ENCODE peak calls at places on chromosome 17, in nine cellular contexts. L, U, Q, C, I, T, A, S and O are unnamed samples.
A peak's percentile ranks its signal among the peaks of the same experiment; 100 is the strongest.

GRCh38 chr17:76077582-76078110 is 1.3 kb upstream of the ZACN start:
- DNase-seq in L (no peak), U (no peak), Q (peak; percentile 80), C (no peak), I (no peak), T (no peak), A (no peak), S (no peak), O (no peak)

GRCh38 chr17:7809086-7809790 is 24.8 kb upstream of the KDM6B start:
- DNase-seq in L (no peak), U (no peak), Q (no peak), C (no peak), I (no peak), T (no peak), A (no peak), S (no peak), O (no peak)

GRCh38 chr17:7307686-7308624 is 527 bp downstream of the EIF5A start:
- DNase-seq in L (no peak), U (peak; percentile 51), Q (peak; percentile 68), C (peak; percentile 72), I (no peak), T (peak; percentile 38), A (no peak), S (no peak), O (peak; percentile 60)

GRCh38 chr17:45756266-45756989 is 27.7 kb upstream of the CRHR1 start:
- DNase-seq in L (no peak), U (no peak), Q (no peak), C (no peak), I (no peak), T (no peak), A (no peak), S (no peak), O (no peak)

GRCh38 chr17:18262641-18263040 is 2.2 kb downstream of the MIEF2 start:
- DNase-seq in L (no peak), U (peak; percentile 68), Q (no peak), C (no peak), I (no peak), T (no peak), A (no peak), S (no peak), O (no peak)

GRCh38 chr17:32518856-32519768 is 32.3 kb downstream of the CDK5R1 start:
- DNase-seq in L (no peak), U (peak; percentile 63), Q (peak; percentile 93), C (peak; percentile 84), I (peak; percentile 60), T (no peak), A (no peak), S (no peak), O (peak; percentile 49)

GRCh38 chr17:38797828-38798227 is 1.5 kb downstream of the PIP4K2B start:
- DNase-seq in L (no peak), U (no peak), Q (no peak), C (no peak), I (no peak), T (no peak), A (no peak), S (no peak), O (no peak)

GRCh38 chr17:81349397-81350319 is 45.6 kb upstream of the BAHCC1 start:
- DNase-seq in L (no peak), U (no peak), Q (no peak), C (no peak), I (no peak), T (no peak), A (peak; percentile 79), S (no peak), O (no peak)

GRCh38 chr17:17028059-17028877 is 14.0 kb upstream of the MPRIP start:
- DNase-seq in L (no peak), U (peak; percentile 92), Q (peak; percentile 30), C (peak; percentile 66), I (peak; percentile 75), T (peak; percentile 93), A (peak; percentile 94), S (no peak), O (peak; percentile 96)

GRCh38 chr17:39979021-39979660 is 1.5 kb upstream of the PSMD3 start:
- DNase-seq in L (no peak), U (no peak), Q (no peak), C (no peak), I (no peak), T (no peak), A (no peak), S (no peak), O (no peak)

GRCh38 chr17:14098246-14098645 is 28.9 kb downstream of the COX10 start:
- DNase-seq in L (no peak), U (no peak), Q (no peak), C (no peak), I (no peak), T (peak; percentile 35), A (no peak), S (no peak), O (no peak)

GRCh38 chr17:13740692-13741091 is 139.0 kb upstream of the HS3ST3A1 start:
- DNase-seq in L (no peak), U (no peak), Q (no peak), C (no peak), I (no peak), T (no peak), A (no peak), S (no peak), O (no peak)

GRCh38 chr17:58083491-58084316 is 485 bp downstream of the DYNLL2 start:
- DNase-seq in L (no peak), U (peak; percentile 64), Q (peak; percentile 91), C (peak; percentile 58), I (peak; percentile 86), T (peak; percentile 75), A (peak; percentile 32), S (peak; percentile 90), O (peak; percentile 74)

GRCh38 chr17:39699818-39700147 is at the start of gene ERBB2:
- DNase-seq in L (no peak), U (peak; percentile 80), Q (no peak), C (peak; percentile 67), I (peak; percentile 91), T (peak; percentile 82), A (peak; percentile 64), S (no peak), O (peak; percentile 88)

GRCh38 chr17:29176500-29177351 is 3.5 kb downstream of the MYO18A start:
- DNase-seq in L (no peak), U (peak; percentile 92), Q (peak; percentile 78), C (peak; percentile 71), I (peak; percentile 84), T (peak; percentile 81), A (peak; percentile 69), S (no peak), O (peak; percentile 82)

GRCh38 chr17:77696720-77697460 is 261.6 kb upstream of the TNRC6C start:
- DNase-seq in L (no peak), U (no peak), Q (peak; percentile 58), C (peak; percentile 63), I (no peak), T (no peak), A (no peak), S (no peak), O (no peak)

GRCh38 chr17:30248786-30249185 is 13.3 kb upstream of the SLC6A4 start:
- DNase-seq in L (no peak), U (no peak), Q (no peak), C (no peak), I (no peak), T (no peak), A (no peak), S (no peak), O (no peak)

GRCh38 chr17:75738218-75738802 is 17.1 kb downstream of the ITGB4 start:
- DNase-seq in L (no peak), U (no peak), Q (no peak), C (no peak), I (no peak), T (peak; percentile 76), A (peak; percentile 57), S (no peak), O (no peak)

GRCh38 chr17:44610331-44610730 is 45.9 kb upstream of the MEIOC start:
- DNase-seq in L (no peak), U (no peak), Q (no peak), C (no peak), I (no peak), T (no peak), A (no peak), S (no peak), O (no peak)

GRCh38 chr17:28059675-28060074 is 17.2 kb downstream of the NLK start:
- DNase-seq in L (no peak), U (no peak), Q (no peak), C (no peak), I (no peak), T (no peak), A (no peak), S (no peak), O (no peak)

GRCh38 chr17:7704601-7705268 is at the start of gene EFNB3:
- DNase-seq in L (no peak), U (no peak), Q (peak; percentile 93), C (peak; percentile 86), I (no peak), T (no peak), A (no peak), S (no peak), O (no peak)

GRCh38 chr17:79572136-79572915 is 38.5 kb downstream of the RBFOX3 start:
- DNase-seq in L (no peak), U (no peak), Q (no peak), C (no peak), I (peak; percentile 38), T (no peak), A (no peak), S (no peak), O (no peak)

GRCh38 chr17:41382396-41382795 is 290 bp upstream of the KRT34 start:
- DNase-seq in L (no peak), U (no peak), Q (no peak), C (no peak), I (no peak), T (no peak), A (no peak), S (no peak), O (no peak)
- TF ChIP-seq EP300 in L (no peak), U (no peak), Q (no peak), C (no peak), I (no peak), T (no peak), A (no peak), S (no peak), O (no peak)

GRCh38 chr17:50690887-50691549 is 16.7 kb downstream of the ANKRD40 start:
- DNase-seq in L (no peak), U (no peak), Q (no peak), C (no peak), I (no peak), T (no peak), A (no peak), S (no peak), O (no peak)
- TF ChIP-seq POLR2AphosphoS5 in L (no peak), U (no peak), Q (no peak), C (no peak), I (no peak), T (no peak), A (no peak), S (no peak), O (no peak)

GRCh38 chr17:67707442-67707841 is 10.3 kb upstream of the NOL11 start:
- DNase-seq in L (no peak), U (no peak), Q (peak; percentile 34), C (no peak), I (no peak), T (no peak), A (no peak), S (no peak), O (no peak)
- TF ChIP-seq EP300 in L (no peak), U (no peak), Q (no peak), C (no peak), I (no peak), T (no peak), A (no peak), S (no peak), O (no peak)

DNA sequence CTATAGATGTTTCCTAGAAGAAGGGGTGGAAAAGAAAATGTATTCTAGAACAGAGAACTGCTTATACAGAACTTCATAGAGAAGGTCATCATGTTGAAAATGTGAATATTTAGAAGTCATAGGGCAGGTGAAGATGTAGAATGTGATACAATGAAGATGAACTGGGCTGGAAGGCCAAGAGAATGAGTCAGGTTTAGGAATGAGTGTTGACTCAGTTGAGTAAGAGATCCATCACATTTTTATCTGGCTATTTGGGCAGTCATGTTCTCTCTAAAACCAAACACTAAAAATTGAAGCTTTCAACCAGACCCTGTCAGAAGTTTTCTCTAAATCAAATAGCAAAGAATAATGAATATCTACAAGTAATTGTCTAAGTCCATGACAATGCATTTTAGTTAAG is 660.5 kb downstream of the KCNJ2 start:
- DNase-seq in L (no peak), U (no peak), Q (no peak), C (no peak), I (no peak), T (no peak), A (no peak), S (no peak), O (no peak)
- TF ChIP-seq POLR2AphosphoS5 in L (no peak), U (no peak), Q (no peak), C (no peak), I (no peak), T (no peak), A (no peak), S (no peak), O (no peak)